ENCODE peak calls at places on chromosomes 5 and 9, in four cellular contexts. One of them, this sample, is unnamed.

GRCh38 chr9:110058304-110058953 is 149.5 kb downstream of the C9orf152 start:
- DNase-seq in HEK293T: peak
- DNase-seq in WTC11: peak
- DNase-seq in K562: no peak
- DNase-seq in this sample: peak

GRCh38 chr5:149780043-149780737 is 50.1 kb downstream of the PPARGC1B start:
- DNase-seq in K562: no peak
- DNase-seq in WTC11: no peak
- DNase-seq in HEK293T: no peak
- DNase-seq in this sample: no peak

GRCh38 chr9:86946712-86947145 is 577 bp downstream of the GAS1 start:
- DNase-seq in WTC11: no peak
- DNase-seq in K562: no peak
- DNase-seq in HEK293T: no peak
- DNase-seq in this sample: no peak

GRCh38 chr5:60549841-60550240 is 150.1 kb downstream of the DEPDC1B start:
- DNase-seq in HEK293T: no peak
- DNase-seq in WTC11: no peak
- DNase-seq in K562: no peak
- DNase-seq in this sample: no peak

GRCh38 chr5:6401410-6401809 is 23.1 kb upstream of the MED10 start:
- DNase-seq in K562: no peak
- DNase-seq in HEK293T: no peak
- DNase-seq in WTC11: no peak
- DNase-seq in this sample: no peak

GRCh38 chr9:77956555-77956954 is 75.1 kb downstream of the GNAQ start:
- DNase-seq in WTC11: no peak
- DNase-seq in HEK293T: no peak
- DNase-seq in K562: no peak
- DNase-seq in this sample: no peak

GRCh38 chr5:179870403-179870903 is 11.8 kb upstream of the MRNIP start:
- DNase-seq in K562: peak
- DNase-seq in WTC11: no peak
- DNase-seq in HEK293T: peak
- DNase-seq in this sample: peak

GRCh38 chr5:139635606-139636206 is 12.4 kb upstream of the CXXC5 start:
- DNase-seq in WTC11: peak
- DNase-seq in K562: peak
- DNase-seq in HEK293T: no peak
- DNase-seq in this sample: peak

GRCh38 chr9:129933709-129934586 is 98.7 kb downstream of the USP20 start:
- DNase-seq in K562: no peak
- DNase-seq in HEK293T: no peak
- DNase-seq in WTC11: no peak
- DNase-seq in this sample: no peak

GRCh38 chr9:129110740-129111142 is at the start of gene CRAT:
- DNase-seq in HEK293T: peak
- DNase-seq in WTC11: peak
- DNase-seq in K562: peak
- DNase-seq in this sample: peak

GRCh38 chr5:1003296-1003937 is 5.2 kb upstream of the NKD2 start:
- DNase-seq in WTC11: peak
- DNase-seq in HEK293T: no peak
- DNase-seq in K562: no peak
- DNase-seq in this sample: no peak
- TF ChIP-seq ELF4 in WTC11: no peak
- TF ChIP-seq ELF4 in HEK293T: no peak
- TF ChIP-seq ELF4 in K562: no peak
- TF ChIP-seq ELF4 in this sample: no peak

GRCh38 chr5:62778327-62779009 is 199.8 kb downstream of the LRRC70 start:
- DNase-seq in HEK293T: no peak
- DNase-seq in WTC11: no peak
- DNase-seq in K562: no peak
- DNase-seq in this sample: no peak
- TF ChIP-seq ELF4 in HEK293T: no peak
- TF ChIP-seq ELF4 in WTC11: no peak
- TF ChIP-seq ELF4 in K562: no peak
- TF ChIP-seq ELF4 in this sample: no peak

DNA sequence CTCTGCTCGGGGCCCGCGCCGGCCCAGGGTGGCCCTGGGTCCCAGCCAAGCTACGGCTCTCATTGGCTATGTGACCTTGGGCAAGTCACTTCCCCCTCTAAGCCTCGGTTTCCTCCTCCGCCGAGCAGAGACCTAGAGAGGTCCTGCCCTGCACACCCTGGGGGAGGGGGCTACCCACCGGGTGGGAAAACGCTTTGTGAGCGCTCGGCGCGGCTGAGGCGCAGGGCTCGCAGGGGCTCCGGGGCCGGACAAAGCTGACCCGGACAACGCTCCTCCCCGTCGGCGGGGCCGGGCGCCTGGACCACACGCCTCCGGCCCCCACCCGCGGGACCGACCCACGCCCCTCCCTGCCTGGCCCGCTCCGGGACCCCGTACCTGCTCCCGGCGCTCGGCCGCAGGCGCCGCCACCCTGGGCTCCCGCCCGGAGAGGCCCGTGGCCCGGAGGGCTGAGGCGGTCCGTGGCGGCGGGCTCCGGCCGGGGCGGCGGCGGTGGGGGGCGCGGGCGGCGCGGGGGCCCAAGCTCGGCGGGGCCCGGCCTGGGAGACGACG is 85.7 kb upstream of the MELK start:
- DNase-seq in WTC11: peak
- DNase-seq in K562: peak
- DNase-seq in HEK293T: peak
- DNase-seq in this sample: peak
- TF ChIP-seq ELF4 in WTC11: no peak
- TF ChIP-seq ELF4 in K562: no peak
- TF ChIP-seq ELF4 in HEK293T: no peak
- TF ChIP-seq ELF4 in this sample: no peak

DNA sequence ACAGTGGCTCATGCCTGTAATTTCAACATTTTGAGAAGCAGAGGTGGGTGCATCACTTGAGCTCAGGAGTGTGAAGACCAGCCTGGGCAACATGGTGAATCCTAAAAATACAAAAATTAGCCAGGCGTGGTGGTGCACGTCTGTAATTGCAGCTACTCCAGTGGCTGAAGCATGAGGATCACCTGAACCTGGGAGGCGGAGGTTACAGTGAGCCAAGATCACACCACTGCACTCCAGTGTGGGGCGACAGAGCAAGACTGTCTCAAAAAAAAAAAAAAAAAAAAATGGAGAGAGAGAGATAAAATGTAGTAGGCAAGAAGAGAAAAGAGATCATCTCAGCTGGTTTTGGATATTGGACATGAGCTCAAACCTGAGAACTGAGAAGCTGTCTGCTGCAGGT is 23.7 kb upstream of the ZCCHC7 start:
- DNase-seq in WTC11: no peak
- DNase-seq in HEK293T: no peak
- DNase-seq in K562: no peak
- DNase-seq in this sample: no peak
- TF ChIP-seq ELF4 in WTC11: no peak
- TF ChIP-seq ELF4 in HEK293T: no peak
- TF ChIP-seq ELF4 in K562: no peak
- TF ChIP-seq ELF4 in this sample: no peak

GRCh38 chr5:4164167-4164566 is 568.5 kb downstream of the IRX1 start:
- DNase-seq in K562: no peak
- DNase-seq in HEK293T: no peak
- DNase-seq in WTC11: no peak
- DNase-seq in this sample: no peak
- TF ChIP-seq ELF4 in K562: no peak
- TF ChIP-seq ELF4 in HEK293T: no peak
- TF ChIP-seq ELF4 in WTC11: no peak
- TF ChIP-seq ELF4 in this sample: no peak

GRCh38 chr5:80686757-80687156 is 32.0 kb upstream of the DHFR start:
- DNase-seq in WTC11: no peak
- DNase-seq in HEK293T: no peak
- DNase-seq in K562: no peak
- DNase-seq in this sample: peak
- TF ChIP-seq ELF4 in WTC11: no peak
- TF ChIP-seq ELF4 in HEK293T: no peak
- TF ChIP-seq ELF4 in K562: no peak
- TF ChIP-seq ELF4 in this sample: no peak

GRCh38 chr5:148740466-148740865 is 85.9 kb upstream of the ADRB2 start:
- DNase-seq in K562: no peak
- DNase-seq in HEK293T: no peak
- DNase-seq in WTC11: no peak
- DNase-seq in this sample: no peak

GRCh38 chr5:148735301-148735700 is 81.0 kb upstream of the HTR4 start:
- DNase-seq in HEK293T: no peak
- DNase-seq in K562: no peak
- DNase-seq in WTC11: no peak
- DNase-seq in this sample: no peak

GRCh38 chr5:148739023-148739422 is 84.7 kb upstream of the HTR4 start:
- DNase-seq in K562: no peak
- DNase-seq in HEK293T: no peak
- DNase-seq in WTC11: no peak
- DNase-seq in this sample: peak

GRCh38 chr5:148740966-148741742 is 85.3 kb upstream of the ADRB2 start:
- DNase-seq in HEK293T: peak
- DNase-seq in WTC11: no peak
- DNase-seq in K562: peak
- DNase-seq in this sample: peak

DNA sequence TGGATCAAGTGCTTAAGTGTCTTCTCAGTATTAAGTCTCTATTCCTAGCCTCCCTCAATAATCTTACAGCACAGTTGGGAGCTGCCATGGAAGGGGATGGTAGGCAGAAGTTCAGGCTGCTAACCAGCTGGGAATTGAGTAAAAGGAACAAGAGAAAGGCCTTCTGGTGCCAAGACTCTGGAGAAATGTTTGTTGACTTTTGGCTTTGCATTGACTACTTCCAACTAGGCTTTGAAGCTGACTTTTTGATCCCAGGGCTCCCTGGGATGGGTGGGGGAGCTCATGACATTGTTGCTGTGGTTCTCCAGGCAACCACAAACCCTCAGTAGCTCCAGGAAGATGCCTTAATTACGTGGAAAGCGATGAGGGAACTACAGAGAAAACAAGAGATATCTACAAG is 85.2 kb upstream of the HTR4 start:
- DNase-seq in HEK293T: no peak
- DNase-seq in K562: no peak
- DNase-seq in WTC11: no peak
- DNase-seq in this sample: peak
- TF ChIP-seq ELF4 in HEK293T: no peak
- TF ChIP-seq ELF4 in K562: no peak
- TF ChIP-seq ELF4 in WTC11: no peak
- TF ChIP-seq ELF4 in this sample: no peak

GRCh38 chr5:74231697-74232096 is 408.8 kb downstream of the ENC1 start:
- DNase-seq in K562: no peak
- DNase-seq in WTC11: no peak
- DNase-seq in HEK293T: no peak
- DNase-seq in this sample: no peak

GRCh38 chr5:74225587-74225986 is 414.9 kb downstream of the ENC1 start:
- DNase-seq in K562: no peak
- DNase-seq in WTC11: no peak
- DNase-seq in HEK293T: no peak
- DNase-seq in this sample: no peak

GRCh38 chr5:74232281-74232680 is 408.2 kb downstream of the ENC1 start:
- DNase-seq in K562: no peak
- DNase-seq in WTC11: no peak
- DNase-seq in HEK293T: no peak
- DNase-seq in this sample: no peak

GRCh38 chr5:74221413-74221812 is 419.1 kb downstream of the ENC1 start:
- DNase-seq in HEK293T: no peak
- DNase-seq in K562: no peak
- DNase-seq in WTC11: no peak
- DNase-seq in this sample: no peak

GRCh38 chr5:74227081-74227480 is 413.4 kb downstream of the ENC1 start:
- DNase-seq in K562: no peak
- DNase-seq in WTC11: no peak
- DNase-seq in HEK293T: no peak
- DNase-seq in this sample: no peak
- TF ChIP-seq ELF4 in K562: no peak
- TF ChIP-seq ELF4 in WTC11: no peak
- TF ChIP-seq ELF4 in HEK293T: no peak
- TF ChIP-seq ELF4 in this sample: no peak

GRCh38 chr9:112784020-112784788 is 33.6 kb downstream of the SNX30 start:
- DNase-seq in HEK293T: peak
- DNase-seq in WTC11: peak
- DNase-seq in K562: no peak
- DNase-seq in this sample: no peak
- TF ChIP-seq ELF4 in HEK293T: no peak
- TF ChIP-seq ELF4 in WTC11: no peak
- TF ChIP-seq ELF4 in K562: no peak
- TF ChIP-seq ELF4 in this sample: no peak

This sample was measured in HepG2.